ENCODE peak calls at places on chromosomes 3 and 15, in nine cellular contexts. One of them, this sample, is unnamed. For H3K4me1, the result is how much of the 10 kb centered on the place peaks cover.

GRCh38 chr3:60812544-60812943 is 438.7 kb downstream of the FHIT start:
- DNase-seq in right lobe of liver: no peak
- DNase-seq in PC-3: no peak
- DNase-seq in uterus: no peak
- DNase-seq in CD8-positive, alpha-beta memory T cell: no peak
- DNase-seq in pancreas: no peak
- DNase-seq in kidney: no peak
- DNase-seq in transverse colon: no peak
- DNase-seq in A549: no peak
- DNase-seq in this sample: no peak

GRCh38 chr15:66777596-66778313 is 75.7 kb downstream of the SMAD6 start:
- DNase-seq in right lobe of liver: no peak
- DNase-seq in PC-3: no peak
- DNase-seq in uterus: no peak
- DNase-seq in CD8-positive, alpha-beta memory T cell: no peak
- DNase-seq in pancreas: no peak
- DNase-seq in kidney: no peak
- DNase-seq in transverse colon: no peak
- DNase-seq in A549: no peak
- DNase-seq in this sample: no peak

GRCh38 chr3:37590328-37591079 is 271.2 kb upstream of the CTDSPL start:
- DNase-seq in right lobe of liver: no peak
- DNase-seq in PC-3: no peak
- DNase-seq in uterus: peak
- DNase-seq in CD8-positive, alpha-beta memory T cell: no peak
- DNase-seq in pancreas: no peak
- DNase-seq in kidney: peak
- DNase-seq in transverse colon: peak
- DNase-seq in A549: no peak
- DNase-seq in this sample: no peak

GRCh38 chr3:127392146-127392470 is 104.3 kb upstream of the PRR20G start:
- DNase-seq in right lobe of liver: peak
- DNase-seq in PC-3: no peak
- DNase-seq in uterus: no peak
- DNase-seq in CD8-positive, alpha-beta memory T cell: no peak
- DNase-seq in pancreas: peak
- DNase-seq in kidney: no peak
- DNase-seq in transverse colon: no peak
- DNase-seq in A549: no peak
- DNase-seq in this sample: no peak

GRCh38 chr3:128760027-128760426 is 34.0 kb downstream of the RAB7A start:
- DNase-seq in right lobe of liver: no peak
- DNase-seq in PC-3: no peak
- DNase-seq in uterus: no peak
- DNase-seq in CD8-positive, alpha-beta memory T cell: no peak
- DNase-seq in pancreas: no peak
- DNase-seq in kidney: no peak
- DNase-seq in transverse colon: no peak
- DNase-seq in A549: no peak
- DNase-seq in this sample: no peak

GRCh38 chr3:108180214-108180613 is 42.0 kb downstream of the IFT57 start:
- DNase-seq in right lobe of liver: no peak
- DNase-seq in PC-3: peak
- DNase-seq in uterus: no peak
- DNase-seq in CD8-positive, alpha-beta memory T cell: no peak
- DNase-seq in pancreas: no peak
- DNase-seq in kidney: no peak
- DNase-seq in transverse colon: no peak
- DNase-seq in A549: no peak
- DNase-seq in this sample: no peak

GRCh38 chr15:51818156-51818555 is 11.3 kb upstream of the TMOD3 start:
- DNase-seq in right lobe of liver: no peak
- DNase-seq in PC-3: no peak
- DNase-seq in uterus: no peak
- DNase-seq in CD8-positive, alpha-beta memory T cell: no peak
- DNase-seq in pancreas: no peak
- DNase-seq in kidney: no peak
- DNase-seq in transverse colon: no peak
- DNase-seq in A549: no peak
- DNase-seq in this sample: no peak

GRCh38 chr3:112676659-112677234 is 35.8 kb upstream of the CCDC80 start:
- DNase-seq in right lobe of liver: no peak
- DNase-seq in PC-3: peak
- DNase-seq in uterus: peak
- DNase-seq in CD8-positive, alpha-beta memory T cell: peak
- DNase-seq in pancreas: no peak
- DNase-seq in kidney: peak
- DNase-seq in transverse colon: peak
- DNase-seq in A549: peak
- DNase-seq in this sample: peak

GRCh38 chr15:29840928-29841327 is 18.7 kb upstream of the TJP1 start:
- DNase-seq in right lobe of liver: no peak
- DNase-seq in PC-3: no peak
- DNase-seq in uterus: no peak
- DNase-seq in CD8-positive, alpha-beta memory T cell: no peak
- DNase-seq in pancreas: no peak
- DNase-seq in kidney: no peak
- DNase-seq in transverse colon: no peak
- DNase-seq in A549: no peak
- DNase-seq in this sample: no peak

GRCh38 chr3:14766428-14767244 is 52.1 kb upstream of the FGD5 start:
- DNase-seq in right lobe of liver: peak
- DNase-seq in PC-3: no peak
- DNase-seq in uterus: no peak
- DNase-seq in CD8-positive, alpha-beta memory T cell: no peak
- DNase-seq in pancreas: no peak
- DNase-seq in kidney: no peak
- DNase-seq in transverse colon: no peak
- DNase-seq in A549: no peak
- DNase-seq in this sample: no peak

GRCh38 chr15:41554401-41554800 is 4.6 kb upstream of the TYRO3 start:
- DNase-seq in right lobe of liver: no peak
- DNase-seq in PC-3: no peak
- DNase-seq in uterus: no peak
- DNase-seq in CD8-positive, alpha-beta memory T cell: no peak
- DNase-seq in pancreas: no peak
- DNase-seq in kidney: no peak
- DNase-seq in transverse colon: no peak
- DNase-seq in A549: no peak
- DNase-seq in this sample: no peak

GRCh38 chr3:50340404-50341329 is at the start of gene RASSF1:
- DNase-seq in right lobe of liver: peak
- DNase-seq in PC-3: no peak
- DNase-seq in uterus: peak
- DNase-seq in CD8-positive, alpha-beta memory T cell: peak
- DNase-seq in pancreas: peak
- DNase-seq in kidney: peak
- DNase-seq in transverse colon: peak
- DNase-seq in A549: no peak
- DNase-seq in this sample: peak

GRCh38 chr3:149657458-149657795 is 398 bp downstream of the WWTR1 start:
- DNase-seq in right lobe of liver: no peak
- DNase-seq in PC-3: peak
- DNase-seq in uterus: peak
- DNase-seq in CD8-positive, alpha-beta memory T cell: no peak
- DNase-seq in pancreas: no peak
- DNase-seq in kidney: peak
- DNase-seq in transverse colon: peak
- DNase-seq in A549: peak
- DNase-seq in this sample: peak

GRCh38 chr3:113054552-113054951 is 63.8 kb downstream of the GTPBP8 start:
- DNase-seq in right lobe of liver: no peak
- DNase-seq in PC-3: no peak
- DNase-seq in uterus: no peak
- DNase-seq in CD8-positive, alpha-beta memory T cell: no peak
- DNase-seq in pancreas: no peak
- DNase-seq in kidney: no peak
- DNase-seq in transverse colon: no peak
- DNase-seq in A549: peak
- DNase-seq in this sample: peak

GRCh38 chr3:24490151-24490550 is 4.5 kb downstream of the THRB start:
- DNase-seq in right lobe of liver: no peak
- DNase-seq in PC-3: no peak
- DNase-seq in uterus: no peak
- DNase-seq in CD8-positive, alpha-beta memory T cell: no peak
- DNase-seq in pancreas: no peak
- DNase-seq in kidney: no peak
- DNase-seq in transverse colon: no peak
- DNase-seq in A549: no peak
- DNase-seq in this sample: no peak

GRCh38 chr15:84731774-84732173 is 15.8 kb upstream of the SEC11A start:
- DNase-seq in right lobe of liver: no peak
- DNase-seq in PC-3: no peak
- DNase-seq in uterus: no peak
- DNase-seq in CD8-positive, alpha-beta memory T cell: no peak
- DNase-seq in pancreas: no peak
- DNase-seq in kidney: no peak
- DNase-seq in transverse colon: no peak
- DNase-seq in A549: no peak
- DNase-seq in this sample: no peak

GRCh38 chr15:41827290-41827879 is 507 bp upstream of the JMJD7 start:
- DNase-seq in right lobe of liver: no peak
- DNase-seq in PC-3: no peak
- DNase-seq in uterus: no peak
- DNase-seq in CD8-positive, alpha-beta memory T cell: peak
- DNase-seq in pancreas: no peak
- DNase-seq in kidney: no peak
- DNase-seq in transverse colon: peak
- DNase-seq in A549: no peak
- DNase-seq in this sample: no peak

DNA sequence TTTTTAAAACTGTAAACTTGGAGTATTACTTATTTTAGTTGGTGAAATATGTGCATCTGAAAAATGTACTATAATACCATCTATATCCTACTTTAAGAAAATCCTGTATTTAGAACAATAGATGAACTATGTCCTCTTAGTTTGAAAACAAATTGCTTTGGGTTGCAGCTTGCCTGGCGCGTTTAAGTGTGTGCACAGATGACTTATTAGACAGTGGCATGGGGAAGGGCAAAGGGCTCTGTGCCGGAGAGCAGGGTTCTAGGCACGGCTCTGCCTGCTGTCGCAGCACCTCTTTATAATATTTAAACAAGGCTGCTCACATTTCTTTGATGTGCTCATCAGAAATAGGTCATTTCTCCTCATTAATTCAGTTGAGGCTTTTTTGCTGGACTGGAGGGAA is 10.0 kb downstream of the PXK start:
- DNase-seq in right lobe of liver: peak
- DNase-seq in PC-3: no peak
- DNase-seq in uterus: no peak
- DNase-seq in CD8-positive, alpha-beta memory T cell: no peak
- DNase-seq in pancreas: no peak
- DNase-seq in kidney: no peak
- DNase-seq in transverse colon: no peak
- DNase-seq in A549: no peak
- DNase-seq in this sample: no peak
- H3K4me1 ChIP-seq in right lobe of liver: under half
- H3K4me1 ChIP-seq in PC-3: under half
- H3K4me1 ChIP-seq in uterus: under half
- H3K4me1 ChIP-seq in CD8-positive, alpha-beta memory T cell: under half
- H3K4me1 ChIP-seq in pancreas: under half
- H3K4me1 ChIP-seq in kidney: under half
- H3K4me1 ChIP-seq in transverse colon: under half
- H3K4me1 ChIP-seq in A549: under half
- H3K4me1 ChIP-seq in this sample: under half

GRCh38 chr15:40192942-40193341 is 32.1 kb downstream of the BUB1B start:
- DNase-seq in right lobe of liver: no peak
- DNase-seq in PC-3: no peak
- DNase-seq in uterus: no peak
- DNase-seq in CD8-positive, alpha-beta memory T cell: no peak
- DNase-seq in pancreas: no peak
- DNase-seq in kidney: no peak
- DNase-seq in transverse colon: no peak
- DNase-seq in A549: no peak
- DNase-seq in this sample: no peak

GRCh38 chr15:40190591-40190990 is 29.7 kb downstream of the BUB1B start:
- DNase-seq in right lobe of liver: no peak
- DNase-seq in PC-3: peak
- DNase-seq in uterus: no peak
- DNase-seq in CD8-positive, alpha-beta memory T cell: no peak
- DNase-seq in pancreas: no peak
- DNase-seq in kidney: no peak
- DNase-seq in transverse colon: no peak
- DNase-seq in A549: peak
- DNase-seq in this sample: no peak
- H3K27ac ChIP-seq in right lobe of liver: no peak
- H3K27ac ChIP-seq in PC-3: peak
- H3K27ac ChIP-seq in uterus: no peak
- H3K27ac ChIP-seq in CD8-positive, alpha-beta memory T cell: no peak
- H3K27ac ChIP-seq in pancreas: no peak
- H3K27ac ChIP-seq in kidney: no peak
- H3K27ac ChIP-seq in transverse colon: no peak
- H3K27ac ChIP-seq in A549: peak
- H3K27ac ChIP-seq in this sample: no peak

GRCh38 chr3:76501315-76501714 is 538.6 kb upstream of the ROBO2 start:
- DNase-seq in right lobe of liver: no peak
- DNase-seq in PC-3: no peak
- DNase-seq in uterus: no peak
- DNase-seq in CD8-positive, alpha-beta memory T cell: no peak
- DNase-seq in pancreas: no peak
- DNase-seq in kidney: no peak
- DNase-seq in transverse colon: no peak
- DNase-seq in A549: no peak
- DNase-seq in this sample: no peak
- H3K4me1 ChIP-seq in right lobe of liver: under half
- H3K4me1 ChIP-seq in PC-3: under half
- H3K4me1 ChIP-seq in uterus: under half
- H3K4me1 ChIP-seq in CD8-positive, alpha-beta memory T cell: under half
- H3K4me1 ChIP-seq in pancreas: under half
- H3K4me1 ChIP-seq in kidney: under half
- H3K4me1 ChIP-seq in transverse colon: under half
- H3K4me1 ChIP-seq in A549: under half
- H3K4me1 ChIP-seq in this sample: under half

DNA sequence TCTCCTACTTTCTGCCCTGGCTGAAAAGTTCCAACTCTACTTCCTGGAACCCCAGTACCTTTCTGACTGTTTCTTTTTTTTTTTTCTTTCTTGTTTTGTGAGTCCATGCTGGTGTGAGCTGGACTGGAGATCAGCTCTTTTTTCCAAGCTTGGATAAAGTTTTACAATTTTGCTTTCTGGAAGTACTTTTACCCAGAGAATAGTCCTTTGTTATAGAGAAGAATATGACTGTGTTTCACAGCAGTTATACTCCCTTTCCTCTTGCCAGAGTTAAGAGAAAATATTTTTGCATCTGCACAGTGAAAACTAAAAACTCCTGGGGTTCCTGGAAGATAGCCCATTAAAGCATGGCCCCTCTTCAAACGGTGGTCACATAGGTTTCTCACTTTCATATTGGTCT is 1100.6 kb downstream of the OTOL1 start:
- DNase-seq in right lobe of liver: no peak
- DNase-seq in PC-3: no peak
- DNase-seq in uterus: no peak
- DNase-seq in CD8-positive, alpha-beta memory T cell: no peak
- DNase-seq in pancreas: no peak
- DNase-seq in kidney: no peak
- DNase-seq in transverse colon: no peak
- DNase-seq in A549: no peak
- DNase-seq in this sample: no peak
- H3K27ac ChIP-seq in right lobe of liver: no peak
- H3K27ac ChIP-seq in PC-3: no peak
- H3K27ac ChIP-seq in uterus: no peak
- H3K27ac ChIP-seq in CD8-positive, alpha-beta memory T cell: no peak
- H3K27ac ChIP-seq in pancreas: no peak
- H3K27ac ChIP-seq in kidney: no peak
- H3K27ac ChIP-seq in transverse colon: no peak
- H3K27ac ChIP-seq in A549: no peak
- H3K27ac ChIP-seq in this sample: no peak

GRCh38 chr3:197500812-197501211 is 55.0 kb downstream of the BDH1 start:
- DNase-seq in right lobe of liver: no peak
- DNase-seq in PC-3: peak
- DNase-seq in uterus: no peak
- DNase-seq in CD8-positive, alpha-beta memory T cell: no peak
- DNase-seq in pancreas: no peak
- DNase-seq in kidney: no peak
- DNase-seq in transverse colon: no peak
- DNase-seq in A549: no peak
- DNase-seq in this sample: no peak
- H3K4me1 ChIP-seq in right lobe of liver: under half
- H3K4me1 ChIP-seq in PC-3: under half
- H3K4me1 ChIP-seq in uterus: under half
- H3K4me1 ChIP-seq in CD8-positive, alpha-beta memory T cell: under half
- H3K4me1 ChIP-seq in pancreas: under half
- H3K4me1 ChIP-seq in kidney: under half
- H3K4me1 ChIP-seq in transverse colon: half or more
- H3K4me1 ChIP-seq in A549: under half
- H3K4me1 ChIP-seq in this sample: under half

This sample was measured in lung.